ENCODE peak calls at places on chromosomes 7 and 10, in nine cellular contexts. B is aorta, Z is right atrium auricular region, H is upper lobe of right lung, D is HCT116, K is fibroblast of lung, R is Peyer's patch, A is A549, P is OCI-LY7. I is an unnamed sample.
A peak's percentile ranks its signal among the peaks of the same experiment; 100 is the strongest.

GRCh38 chr10:44068716-44069482 is 316.0 kb downstream of the CXCL12 start:
- DNase-seq in D (no peak), Z (peak; percentile 87), R (no peak), K (no peak), P (no peak), H (no peak), B (no peak), A (no peak), I (no peak)

GRCh38 chr7:38257350-38257677 is 16.1 kb downstream of the TARP start:
- DNase-seq in H (no peak), D (no peak), R (no peak), Z (no peak), P (no peak), A (no peak), K (no peak), B (no peak), I (no peak)

GRCh38 chr10:110483633-110484032 is 14.1 kb upstream of the DUSP5 start:
- DNase-seq in D (no peak), K (no peak), R (no peak), H (no peak), P (no peak), Z (no peak), B (no peak), A (no peak), I (no peak)

GRCh38 chr7:138773817-138774216 is 24.0 kb upstream of the TMEM213 start:
- DNase-seq in K (no peak), P (no peak), H (peak; percentile 51), D (no peak), B (no peak), A (no peak), R (no peak), Z (no peak), I (no peak)

GRCh38 chr7:35714862-35715261 is 19.9 kb upstream of the HERPUD2 start:
- DNase-seq in Z (no peak), A (no peak), B (no peak), P (peak; percentile 37), R (no peak), K (no peak), D (no peak), H (no peak), I (no peak)

GRCh38 chr10:63256047-63256773 is 123.1 kb downstream of the NRBF2 start:
- DNase-seq in R (no peak), H (no peak), P (peak; percentile 60), B (no peak), Z (no peak), K (peak; percentile 20), A (no peak), D (no peak), I (no peak)

GRCh38 chr7:82598958-82599357 is 155.4 kb upstream of the CACNA2D1 start:
- DNase-seq in P (no peak), Z (no peak), D (no peak), B (no peak), A (no peak), H (no peak), R (no peak), K (peak; percentile 82), I (no peak)

GRCh38 chr7:4939971-4940720 is 18.8 kb downstream of the MMD2 start:
- DNase-seq in K (no peak), D (no peak), P (no peak), A (no peak), B (no peak), H (no peak), Z (no peak), R (no peak), I (no peak)

GRCh38 chr7:130228840-130229239 is 21.2 kb downstream of the SSMEM1 start:
- DNase-seq in B (no peak), R (no peak), Z (no peak), D (no peak), H (no peak), A (no peak), P (no peak), K (no peak), I (no peak)

GRCh38 chr7:94420321-94420720 is 25.6 kb downstream of the COL1A2 start:
- DNase-seq in A (no peak), R (no peak), B (no peak), P (no peak), D (no peak), Z (no peak), H (no peak), K (no peak), I (no peak)

GRCh38 chr7:112204072-112204775 is 2.0 kb downstream of the DOCK4 start:
- DNase-seq in P (no peak), Z (no peak), R (no peak), B (no peak), H (no peak), K (no peak), D (no peak), A (no peak), I (no peak)

GRCh38 chr10:70139151-70139996 is 6.7 kb upstream of the AIFM2 start:
- DNase-seq in R (no peak), K (no peak), A (no peak), P (no peak), D (no peak), H (no peak), Z (no peak), B (no peak), I (no peak)

GRCh38 chr10:104391150-104391968 is 37.7 kb downstream of the CFAP58 start:
- DNase-seq in Z (no peak), P (no peak), H (no peak), D (peak; percentile 51), R (no peak), K (peak; percentile 35), A (peak; percentile 46), B (no peak), I (no peak)

GRCh38 chr7:138889566-138889965 is 91.6 kb upstream of the ATP6V0A4 start:
- DNase-seq in D (no peak), Z (no peak), H (no peak), R (no peak), P (no peak), K (peak; percentile 70), B (no peak), A (peak; percentile 58), I (no peak)

GRCh38 chr7:77667459-77668090 is 28.7 kb upstream of the RSBN1L start:
- DNase-seq in A (no peak), D (no peak), P (no peak), R (no peak), K (peak; percentile 24), H (no peak), B (no peak), Z (no peak), I (no peak)

GRCh38 chr10:97640868-97641811 is 669 bp downstream of the PI4K2A start:
- DNase-seq in A (no peak), R (no peak), Z (peak; percentile 68), P (peak; percentile 47), D (no peak), K (peak; percentile 53), H (peak; percentile 73), B (peak; percentile 75), I (no peak)

GRCh38 chr7:74395745-74396311 is 57.9 kb upstream of the GTF2IRD1 start:
- DNase-seq in B (peak; percentile 6), P (no peak), D (no peak), K (no peak), H (no peak), R (peak; percentile 9), A (no peak), Z (no peak), I (no peak)

GRCh38 chr10:29248156-29248555 is 40.7 kb upstream of the LYZL1 start:
- DNase-seq in K (no peak), R (no peak), P (no peak), B (no peak), Z (no peak), H (no peak), A (no peak), D (no peak), I (no peak)

GRCh38 chr10:34565934-34566333 is 249.2 kb downstream of the PARD3 start:
- DNase-seq in H (no peak), D (no peak), B (no peak), K (peak; percentile 84), R (no peak), A (no peak), P (no peak), Z (no peak), I (no peak)

GRCh38 chr10:97788552-97789442 is 17.0 kb upstream of the SFRP5 start:
- DNase-seq in B (no peak), R (peak; percentile 76), Z (no peak), H (peak; percentile 82), D (no peak), K (peak; percentile 51), P (no peak), A (no peak), I (no peak)

GRCh38 chr7:123725586-123726171 is 23.1 kb downstream of the WASL start:
- DNase-seq in K (no peak), H (no peak), P (no peak), A (no peak), R (no peak), D (no peak), Z (no peak), B (no peak), I (no peak)

GRCh38 chr10:126058507-126058906 is 162.1 kb downstream of the FANK1 start:
- DNase-seq in K (no peak), H (no peak), P (no peak), A (no peak), R (no peak), B (no peak), D (no peak), Z (no peak), I (no peak)
- H3K27ac ChIP-seq in K (no peak overlapping the region), H (no peak overlapping the region), P (no peak overlapping the region), A (no peak overlapping the region), R (no peak overlapping the region), B (no peak overlapping the region), D (no peak overlapping the region), Z (no peak overlapping the region), I (no peak overlapping the region)

GRCh38 chr7:140638311-140638791 is 2.3 kb downstream of the DENND2A start:
- DNase-seq in H (no peak), A (peak; percentile 55), Z (peak; percentile 77), K (peak; percentile 54), R (no peak), P (no peak), B (peak; percentile 59), D (no peak), I (no peak)
- H3K4me3 ChIP-seq in H (peak overlapping the region; percentile 62), A (no peak overlapping the region), Z (peak overlapping the region; percentile 6), K (peak overlapping the region; percentile 88), R (no peak overlapping the region), P (no peak overlapping the region), B (no peak overlapping the region), D (no peak overlapping the region), I (no peak overlapping the region)

GRCh38 chr10:114547466-114547865 is 110.6 kb downstream of the ABLIM1 start:
- DNase-seq in H (no peak), P (no peak), B (no peak), Z (no peak), K (no peak), R (no peak), A (no peak), D (no peak), I (no peak)
- H3K27ac ChIP-seq in H (no peak overlapping the region), P (no peak overlapping the region), B (no peak overlapping the region), Z (peak overlapping the region; percentile 21), K (no peak overlapping the region), R (no peak overlapping the region), A (no peak overlapping the region), D (no peak overlapping the region), I (no peak overlapping the region)

DNA sequence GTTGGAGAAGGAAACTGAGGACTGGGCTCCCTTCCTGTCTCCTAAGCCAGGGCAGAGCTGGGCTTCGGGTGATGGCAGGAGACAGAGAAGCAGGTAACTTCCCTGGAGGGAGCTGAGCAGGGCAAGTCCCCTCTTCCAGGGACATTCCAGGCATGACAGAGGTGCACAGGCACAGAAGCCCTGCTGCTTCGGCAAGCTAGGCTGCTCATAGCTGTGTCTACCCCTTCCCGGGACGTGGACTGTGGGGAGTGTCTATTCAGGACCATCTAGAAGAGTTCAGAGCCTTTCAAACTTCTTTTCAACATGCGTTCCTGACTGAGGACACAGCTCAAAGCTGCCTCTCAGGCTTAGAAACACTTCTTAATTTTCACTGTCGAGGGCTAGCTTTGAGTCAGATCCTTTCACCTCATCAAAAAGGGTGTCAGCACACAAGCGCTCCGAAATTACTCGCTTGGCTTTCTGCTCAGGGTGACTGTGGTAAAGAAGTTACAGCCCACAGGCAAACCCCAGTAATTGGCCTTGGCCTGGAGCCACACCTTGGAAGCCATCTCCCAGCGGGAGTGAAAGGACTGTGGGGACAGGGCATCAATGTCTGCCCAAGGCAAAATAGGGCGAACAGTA is 63.7 kb upstream of the STEAP1B start:
- DNase-seq in K (peak; percentile 74), A (no peak), B (no peak), H (no peak), Z (peak; percentile 59), D (no peak), P (no peak), R (no peak), I (no peak)
- H3K4me3 ChIP-seq in K (peak overlapping the region; percentile 5), A (no peak overlapping the region), B (no peak overlapping the region), H (peak overlapping the region; percentile 11), Z (peak overlapping the region; percentile 39), D (no peak overlapping the region), P (no peak overlapping the region), R (no peak overlapping the region), I (no peak overlapping the region)

I was measured in RWPE2.